ENCODE peak calls at places on chromosomes 13 and 19, in eight cellular contexts. One of them, this sample, is unnamed.

GRCh38 chr19:10752237-10752912 is 34.5 kb downstream of the DNM2 start:
- DNase-seq in Peyer's patch: no peak
- DNase-seq in breast epithelium: no peak
- DNase-seq in H1: no peak
- DNase-seq in uterus: no peak
- DNase-seq in adrenal gland: no peak
- DNase-seq in body of pancreas: no peak
- DNase-seq in right lobe of liver: no peak
- DNase-seq in this sample: no peak

GRCh38 chr13:27280009-27280646 is 9.5 kb downstream of the RASL11A start:
- DNase-seq in adrenal gland: no peak
- DNase-seq in breast epithelium: no peak
- DNase-seq in Peyer's patch: no peak
- DNase-seq in body of pancreas: no peak
- DNase-seq in H1: no peak
- DNase-seq in uterus: no peak
- DNase-seq in right lobe of liver: no peak
- DNase-seq in this sample: no peak

GRCh38 chr13:105442941-105443340 is 1092.5 kb downstream of the EFNB2 start:
- DNase-seq in body of pancreas: no peak
- DNase-seq in uterus: no peak
- DNase-seq in breast epithelium: no peak
- DNase-seq in Peyer's patch: no peak
- DNase-seq in adrenal gland: no peak
- DNase-seq in H1: no peak
- DNase-seq in right lobe of liver: no peak
- DNase-seq in this sample: no peak

GRCh38 chr13:94345374-94346195 is 133.9 kb downstream of the DCT start:
- DNase-seq in right lobe of liver: no peak
- DNase-seq in Peyer's patch: no peak
- DNase-seq in H1: no peak
- DNase-seq in adrenal gland: no peak
- DNase-seq in uterus: no peak
- DNase-seq in body of pancreas: no peak
- DNase-seq in breast epithelium: no peak
- DNase-seq in this sample: no peak

GRCh38 chr13:98761126-98761978 is 8.9 kb upstream of the SLC15A1 start:
- DNase-seq in right lobe of liver: peak; percentile 87
- DNase-seq in adrenal gland: no peak
- DNase-seq in body of pancreas: no peak
- DNase-seq in uterus: no peak
- DNase-seq in Peyer's patch: peak; percentile 59
- DNase-seq in breast epithelium: no peak
- DNase-seq in H1: no peak
- DNase-seq in this sample: no peak

GRCh38 chr19:20351244-20351643 is 184.2 kb downstream of the ZNF486 start:
- DNase-seq in breast epithelium: no peak
- DNase-seq in adrenal gland: no peak
- DNase-seq in Peyer's patch: no peak
- DNase-seq in right lobe of liver: no peak
- DNase-seq in body of pancreas: peak; percentile 15
- DNase-seq in H1: no peak
- DNase-seq in uterus: no peak
- DNase-seq in this sample: no peak

GRCh38 chr19:19192910-19193423 is 909 bp downstream of the RFXANK start:
- DNase-seq in Peyer's patch: no peak
- DNase-seq in right lobe of liver: no peak
- DNase-seq in breast epithelium: no peak
- DNase-seq in adrenal gland: no peak
- DNase-seq in body of pancreas: no peak
- DNase-seq in H1: no peak
- DNase-seq in uterus: no peak
- DNase-seq in this sample: no peak

GRCh38 chr13:82058364-82058763 is 1717.4 kb upstream of the SPRY2 start:
- DNase-seq in Peyer's patch: no peak
- DNase-seq in body of pancreas: no peak
- DNase-seq in adrenal gland: no peak
- DNase-seq in breast epithelium: no peak
- DNase-seq in uterus: no peak
- DNase-seq in H1: no peak
- DNase-seq in right lobe of liver: no peak
- DNase-seq in this sample: no peak

DNA sequence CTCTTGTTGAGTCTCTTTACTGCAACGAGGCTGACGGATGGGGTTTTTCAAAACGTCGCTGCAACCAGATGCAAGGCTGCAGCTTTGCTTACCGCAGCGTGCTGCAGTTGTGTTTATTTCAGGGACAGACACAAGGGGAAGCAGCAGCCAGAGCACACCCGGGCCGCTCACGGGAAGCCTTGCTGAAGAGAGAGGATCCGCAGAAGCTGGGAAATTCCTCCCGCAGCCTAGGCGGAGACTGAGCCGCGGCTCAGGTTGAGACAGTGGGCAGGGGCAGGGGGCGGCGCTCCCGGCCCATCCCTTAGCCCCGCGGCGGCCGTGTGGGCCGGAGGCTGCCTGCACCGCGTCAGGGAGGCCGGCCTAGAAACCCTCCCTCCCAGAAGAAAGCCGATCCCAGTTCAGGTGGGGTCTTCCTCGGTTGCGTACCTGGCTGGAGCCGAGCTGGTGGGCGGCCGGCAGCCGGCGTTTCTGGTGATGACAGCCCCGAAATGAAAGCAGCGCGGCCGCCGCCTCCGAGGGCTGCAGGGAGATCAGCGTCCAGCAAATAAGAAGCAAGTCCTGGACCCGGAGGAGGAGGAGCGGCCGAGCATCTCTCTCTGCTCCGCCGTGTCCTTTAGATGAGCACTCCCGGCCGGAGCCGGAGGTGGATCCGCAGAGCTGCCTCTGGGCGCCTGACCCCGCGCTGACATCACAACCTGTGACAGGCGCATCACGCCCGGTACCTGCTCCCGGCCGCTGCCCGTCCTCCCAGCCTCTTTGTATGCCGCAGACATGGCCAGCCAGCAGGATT is at the start of gene FRY:
- DNase-seq in breast epithelium: peak; percentile 77
- DNase-seq in right lobe of liver: peak; percentile 84
- DNase-seq in uterus: peak; percentile 71
- DNase-seq in Peyer's patch: peak; percentile 86
- DNase-seq in body of pancreas: peak; percentile 58
- DNase-seq in H1: peak; percentile 85
- DNase-seq in adrenal gland: peak; percentile 55
- DNase-seq in this sample: peak; percentile 79
- TF ChIP-seq CTCF in breast epithelium: no peak
- TF ChIP-seq CTCF in right lobe of liver: no peak
- TF ChIP-seq CTCF in uterus: no peak
- TF ChIP-seq CTCF in Peyer's patch: no peak
- TF ChIP-seq CTCF in body of pancreas: no peak
- TF ChIP-seq CTCF in H1: no peak
- TF ChIP-seq CTCF in adrenal gland: no peak
- TF ChIP-seq CTCF in this sample: no peak

GRCh38 chr19:3365093-3365446 is 1.3 kb upstream of the NFIC start:
- DNase-seq in adrenal gland: no peak
- DNase-seq in uterus: no peak
- DNase-seq in H1: no peak
- DNase-seq in right lobe of liver: no peak
- DNase-seq in body of pancreas: no peak
- DNase-seq in breast epithelium: no peak
- DNase-seq in Peyer's patch: no peak
- DNase-seq in this sample: no peak

GRCh38 chr19:3367572-3368440 is 1.4 kb downstream of the NFIC start:
- DNase-seq in body of pancreas: peak; percentile 32
- DNase-seq in right lobe of liver: peak; percentile 48
- DNase-seq in uterus: peak; percentile 43
- DNase-seq in breast epithelium: no peak
- DNase-seq in Peyer's patch: no peak
- DNase-seq in H1: no peak
- DNase-seq in adrenal gland: peak; percentile 64
- DNase-seq in this sample: no peak

GRCh38 chr19:3366761-3367571 is 583 bp downstream of the NFIC start:
- DNase-seq in breast epithelium: no peak
- DNase-seq in adrenal gland: peak; percentile 78
- DNase-seq in right lobe of liver: peak; percentile 84
- DNase-seq in body of pancreas: peak; percentile 73
- DNase-seq in uterus: peak; percentile 72
- DNase-seq in Peyer's patch: no peak
- DNase-seq in H1: peak; percentile 77
- DNase-seq in this sample: peak; percentile 72

GRCh38 chr19:3365447-3366103 is 808 bp upstream of the NFIC start:
- DNase-seq in Peyer's patch: peak; percentile 70
- DNase-seq in uterus: peak; percentile 73
- DNase-seq in H1: no peak
- DNase-seq in right lobe of liver: no peak
- DNase-seq in breast epithelium: peak; percentile 70
- DNase-seq in adrenal gland: peak; percentile 78
- DNase-seq in body of pancreas: peak; percentile 77
- DNase-seq in this sample: peak; percentile 82

DNA sequence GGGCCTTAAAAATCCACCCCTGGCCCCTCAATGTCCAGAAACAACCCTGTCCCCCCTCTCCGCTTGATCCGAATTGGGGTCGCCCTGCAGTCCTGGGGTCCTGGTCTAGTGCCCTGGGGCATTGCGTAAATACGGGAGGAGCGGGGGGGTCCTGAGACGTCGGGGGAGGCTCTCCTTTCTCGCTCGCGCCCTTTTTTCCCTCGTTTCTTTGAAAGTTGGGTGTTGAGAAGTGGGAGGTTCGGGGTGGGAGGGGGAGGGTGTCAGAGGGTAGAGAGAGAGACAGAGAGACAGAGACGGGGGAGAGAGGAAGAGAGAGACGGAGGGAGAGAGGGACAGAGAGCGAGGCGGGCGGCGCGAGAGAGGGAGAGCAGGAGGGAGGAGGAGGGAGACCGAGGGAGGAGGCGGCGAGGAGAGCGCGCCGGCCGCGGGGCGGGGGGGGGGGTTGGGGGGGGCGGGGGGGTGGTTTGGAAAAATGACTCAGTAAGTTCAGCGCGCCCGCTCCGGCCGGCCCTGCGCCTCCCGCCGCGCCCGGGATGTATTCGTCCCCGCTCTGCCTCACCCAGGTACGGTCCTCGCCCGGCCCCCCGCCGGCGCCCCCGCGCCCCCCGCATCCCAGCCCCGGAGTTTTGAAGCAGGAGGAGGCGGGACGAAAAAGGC is at the start of gene NFIC:
- DNase-seq in breast epithelium: peak; percentile 82
- DNase-seq in H1: no peak
- DNase-seq in uterus: peak; percentile 87
- DNase-seq in Peyer's patch: peak; percentile 72
- DNase-seq in right lobe of liver: peak; percentile 87
- DNase-seq in body of pancreas: peak; percentile 84
- DNase-seq in adrenal gland: peak; percentile 81
- DNase-seq in this sample: peak; percentile 89
- TF ChIP-seq POLR2A in breast epithelium: peak; percentile 24
- TF ChIP-seq POLR2A in H1: no peak
- TF ChIP-seq POLR2A in uterus: peak; percentile 31
- TF ChIP-seq POLR2A in Peyer's patch: no peak
- TF ChIP-seq POLR2A in right lobe of liver: peak; percentile 41
- TF ChIP-seq POLR2A in body of pancreas: peak; percentile 75
- TF ChIP-seq POLR2A in adrenal gland: no peak
- TF ChIP-seq POLR2A in this sample: no peak

DNA sequence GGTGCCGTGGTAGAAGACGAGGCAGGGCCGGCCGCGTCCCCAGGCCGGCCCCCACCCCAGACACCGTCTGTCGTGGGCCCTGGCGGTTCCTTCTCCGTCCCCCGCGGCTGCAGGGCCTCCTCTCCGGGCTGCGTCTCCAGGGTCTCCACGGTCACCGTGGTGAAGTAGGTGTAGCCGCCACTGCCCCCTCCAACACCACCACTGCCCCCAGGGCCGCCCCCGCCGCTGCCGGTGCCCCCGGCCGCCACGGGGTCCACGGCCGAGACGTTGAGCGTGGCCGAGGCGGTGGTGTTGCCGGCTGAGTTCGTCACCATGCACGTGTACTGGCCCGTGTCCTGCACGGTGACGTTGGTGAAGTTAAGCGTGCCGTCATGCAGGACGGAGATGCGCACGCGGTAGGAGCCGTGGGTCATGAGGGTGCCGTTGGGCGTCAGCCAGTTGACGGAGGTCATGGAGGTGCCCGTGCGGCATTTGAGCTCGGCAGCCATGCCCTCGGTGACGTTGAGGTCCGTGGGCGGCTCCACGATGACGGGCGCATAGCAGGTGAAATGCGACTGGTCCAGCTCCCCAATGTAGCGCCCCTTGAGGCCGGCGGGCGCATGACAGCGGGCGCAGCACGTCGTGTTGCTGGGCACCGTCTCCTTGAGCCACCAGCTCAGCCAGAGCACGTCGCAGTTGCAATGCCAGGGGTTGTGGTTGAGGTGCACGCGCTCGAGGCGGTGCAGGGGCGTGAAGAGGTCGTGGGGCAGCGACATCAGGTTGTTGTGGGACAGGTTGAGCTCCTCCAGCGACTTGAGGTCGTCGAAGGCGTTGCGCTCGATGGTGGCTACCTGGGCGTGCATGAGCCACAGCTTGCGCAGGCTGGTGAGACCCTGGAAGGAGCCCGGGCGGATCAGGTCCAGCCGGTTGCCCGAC is 4.6 kb upstream of the ASPDH start:
- DNase-seq in breast epithelium: no peak
- DNase-seq in uterus: no peak
- DNase-seq in Peyer's patch: no peak
- DNase-seq in body of pancreas: no peak
- DNase-seq in adrenal gland: no peak
- DNase-seq in right lobe of liver: no peak
- DNase-seq in H1: peak; percentile 89
- DNase-seq in this sample: no peak
- TF ChIP-seq CTCF in breast epithelium: no peak
- TF ChIP-seq CTCF in uterus: no peak
- TF ChIP-seq CTCF in Peyer's patch: no peak
- TF ChIP-seq CTCF in body of pancreas: no peak
- TF ChIP-seq CTCF in adrenal gland: no peak
- TF ChIP-seq CTCF in right lobe of liver: no peak
- TF ChIP-seq CTCF in H1: peak; percentile 87
- TF ChIP-seq CTCF in this sample: no peak

GRCh38 chr19:12139309-12139708 is 841 bp downstream of the ZNF20 start:
- DNase-seq in right lobe of liver: no peak
- DNase-seq in body of pancreas: no peak
- DNase-seq in H1: no peak
- DNase-seq in uterus: no peak
- DNase-seq in Peyer's patch: no peak
- DNase-seq in adrenal gland: no peak
- DNase-seq in breast epithelium: no peak
- DNase-seq in this sample: no peak

GRCh38 chr19:12140545-12141404 is 625 bp upstream of the ZNF20 start:
- DNase-seq in adrenal gland: peak; percentile 94
- DNase-seq in right lobe of liver: peak; percentile 90
- DNase-seq in H1: peak; percentile 90
- DNase-seq in breast epithelium: peak; percentile 91
- DNase-seq in body of pancreas: peak; percentile 91
- DNase-seq in uterus: peak; percentile 85
- DNase-seq in Peyer's patch: peak; percentile 95
- DNase-seq in this sample: peak; percentile 92

GRCh38 chr19:12141405-12141736 is 1.2 kb upstream of the ZNF20 start:
- DNase-seq in adrenal gland: no peak
- DNase-seq in right lobe of liver: no peak
- DNase-seq in uterus: no peak
- DNase-seq in body of pancreas: no peak
- DNase-seq in H1: no peak
- DNase-seq in Peyer's patch: no peak
- DNase-seq in breast epithelium: no peak
- DNase-seq in this sample: no peak

GRCh38 chr19:12137541-12137940 is 2.6 kb downstream of the ZNF20 start:
- DNase-seq in breast epithelium: no peak
- DNase-seq in H1: no peak
- DNase-seq in uterus: no peak
- DNase-seq in right lobe of liver: no peak
- DNase-seq in body of pancreas: no peak
- DNase-seq in adrenal gland: no peak
- DNase-seq in Peyer's patch: no peak
- DNase-seq in this sample: no peak

DNA sequence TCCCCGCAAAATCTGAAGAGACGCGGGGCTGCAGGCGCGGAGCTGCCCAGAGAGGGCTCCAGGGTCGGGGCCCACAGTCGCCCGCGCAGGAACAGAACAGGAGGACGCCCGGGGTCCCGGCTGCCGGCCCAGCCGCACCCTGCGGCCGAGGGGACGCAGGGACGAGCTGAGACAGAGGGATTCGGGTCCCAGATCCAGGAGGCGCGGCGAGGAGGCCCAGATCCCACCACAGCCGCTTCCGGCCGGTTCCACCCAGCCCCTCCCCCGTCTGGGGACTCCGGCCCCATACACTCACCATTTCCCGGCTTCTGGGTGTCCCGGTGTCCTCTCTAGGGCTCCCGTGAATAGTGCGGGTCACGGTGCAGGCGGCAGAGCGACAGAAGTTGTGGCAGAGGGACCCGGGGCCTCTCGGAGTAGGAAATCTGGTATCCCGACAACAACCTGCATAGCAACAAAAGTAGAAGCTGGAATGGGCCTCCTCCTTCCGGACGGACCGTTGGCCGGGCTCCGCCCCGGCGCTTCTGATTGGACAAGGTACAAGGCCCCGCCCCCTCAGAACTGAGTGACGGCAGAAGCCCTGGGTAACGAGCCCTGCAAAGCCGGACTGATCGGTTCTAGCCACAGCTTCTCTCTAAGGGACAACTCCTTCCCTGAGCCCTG is at the start of gene ZNF20:
- DNase-seq in Peyer's patch: peak; percentile 99
- DNase-seq in H1: peak; percentile 98
- DNase-seq in right lobe of liver: peak; percentile 97
- DNase-seq in breast epithelium: peak; percentile 98
- DNase-seq in uterus: peak; percentile 96
- DNase-seq in adrenal gland: peak; percentile 98
- DNase-seq in body of pancreas: peak; percentile 99
- DNase-seq in this sample: peak; percentile 96
- TF ChIP-seq POLR2A in Peyer's patch: no peak
- TF ChIP-seq POLR2A in H1: peak; percentile 89
- TF ChIP-seq POLR2A in right lobe of liver: peak; percentile 24
- TF ChIP-seq POLR2A in breast epithelium: peak; percentile 38
- TF ChIP-seq POLR2A in uterus: peak; percentile 24
- TF ChIP-seq POLR2A in adrenal gland: no peak
- TF ChIP-seq POLR2A in body of pancreas: peak; percentile 60
- TF ChIP-seq POLR2A in this sample: no peak